ENCODE peak calls at places on chromosome 5, in seven cellular contexts. A is right lobe of liver, J is BE2C, S is sigmoid colon, N is cardiac fibroblast, F is IMR-90, K is endothelial cell. R is an unnamed sample.

GRCh38 chr5:9302228-9302627 is 243.6 kb downstream of the SEMA5A start:
- DNase-seq in K (no peak), N (peak; percentile 31), A (no peak), F (peak; percentile 86), J (no peak), S (no peak), R (no peak)

GRCh38 chr5:179143446-179143845 is 83.3 kb downstream of the ZNF354C start:
- DNase-seq in J (no peak), S (no peak), F (peak; percentile 43), K (no peak), N (peak; percentile 65), A (no peak), R (no peak)

GRCh38 chr5:138455191-138455930 is 9.9 kb upstream of the EGR1 start:
- DNase-seq in A (no peak), S (peak; percentile 51), K (no peak), J (no peak), F (no peak), N (no peak), R (no peak)

GRCh38 chr5:101212942-101213514 is 309.9 kb upstream of the ST8SIA4 start:
- DNase-seq in S (no peak), K (no peak), J (no peak), A (no peak), F (no peak), N (no peak), R (no peak)

GRCh38 chr5:150000990-150001659 is 586 bp downstream of the HMGXB3 start:
- DNase-seq in J (peak; percentile 66), S (peak; percentile 69), F (peak; percentile 50), K (peak; percentile 50), N (peak; percentile 57), A (peak; percentile 55), R (peak; percentile 61)

GRCh38 chr5:148760945-148761638 is 65.3 kb upstream of the ADRB2 start:
- DNase-seq in S (no peak), F (no peak), N (no peak), J (no peak), K (no peak), A (no peak), R (no peak)

GRCh38 chr5:171808951-171809350 is 23.3 kb downstream of the SMIM23 start:
- DNase-seq in K (no peak), N (peak; percentile 62), J (no peak), S (no peak), F (peak; percentile 71), A (no peak), R (no peak)

GRCh38 chr5:179400020-179400419 is 54.8 kb upstream of the ADAMTS2 start:
- DNase-seq in J (no peak), F (no peak), K (no peak), S (peak; percentile 34), A (no peak), N (no peak), R (no peak)

GRCh38 chr5:141573489-141574121 is 45.2 kb downstream of the DIAPH1 start:
- DNase-seq in S (no peak), N (no peak), J (no peak), A (no peak), F (no peak), K (no peak), R (no peak)

GRCh38 chr5:101543780-101544179 is 640.7 kb upstream of the ST8SIA4 start:
- DNase-seq in S (no peak), K (no peak), N (no peak), F (peak; percentile 36), A (no peak), J (no peak), R (no peak)

DNA sequence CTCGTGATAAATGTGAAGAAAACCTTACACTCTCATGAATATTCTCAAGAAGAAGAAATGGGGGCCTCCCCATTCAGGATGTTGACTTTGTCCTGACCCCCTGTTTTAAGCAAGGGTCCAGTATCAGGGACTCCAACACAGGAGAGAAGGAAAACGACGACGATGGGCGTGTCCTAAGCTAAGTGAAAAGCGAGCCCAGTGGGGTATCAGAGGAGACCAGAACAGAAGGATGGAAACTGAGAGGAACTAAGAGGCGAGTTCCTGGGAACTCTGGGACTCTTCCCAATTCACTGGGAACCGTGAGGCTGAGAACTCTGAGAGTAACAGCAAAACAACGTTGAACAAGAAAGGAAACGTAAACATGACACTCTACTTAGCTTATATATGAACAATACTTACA is 14.6 kb downstream of the RETREG1 start:
- DNase-seq in K (no peak), N (no peak), J (no peak), F (no peak), S (no peak), A (no peak), R (no peak)
- TF ChIP-seq CTCF in K (no peak), N (no peak), J (no peak), F (no peak), S (no peak), A (no peak), R (no peak)

DNA sequence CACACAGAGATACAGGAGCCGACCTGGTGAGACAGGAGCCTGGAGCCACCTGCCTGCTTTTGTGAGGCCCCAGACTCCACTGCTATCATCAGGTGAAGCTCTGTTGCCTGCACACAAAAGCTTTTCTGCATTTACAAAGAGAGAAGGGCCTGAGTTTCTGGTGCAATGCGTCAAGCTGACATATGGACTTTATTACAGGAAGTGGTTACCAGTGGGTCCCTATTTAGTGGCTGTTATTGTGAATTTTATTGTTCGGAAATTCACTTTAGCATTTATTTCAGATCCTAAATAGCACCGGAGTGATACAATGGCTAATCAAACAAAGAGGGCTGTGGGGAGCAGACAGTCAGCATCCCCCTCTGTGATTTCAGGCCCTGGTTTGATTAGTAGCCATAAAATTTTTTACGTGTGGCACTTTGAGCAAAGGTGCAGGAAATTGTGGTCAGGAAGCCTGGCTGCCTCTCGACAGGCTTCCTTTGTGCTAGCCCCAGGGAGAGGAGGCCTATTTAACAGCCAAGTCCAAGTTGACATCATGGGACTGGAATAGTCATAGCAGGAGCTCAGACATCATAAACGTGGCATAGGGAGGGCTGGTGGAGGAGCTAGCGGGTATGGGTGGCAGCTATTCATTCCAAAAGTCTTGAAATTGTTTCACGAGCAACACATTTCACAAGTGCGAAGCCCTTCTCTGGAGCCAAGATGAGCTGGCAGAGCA is 8.4 kb downstream of the TGFBI start:
- DNase-seq in F (peak; percentile 53), S (peak; percentile 85), N (peak; percentile 71), A (no peak), K (no peak), J (no peak), R (no peak)
- TF ChIP-seq CTCF in F (no peak), S (no peak), N (no peak), A (no peak), K (no peak), J (no peak), R (no peak)

GRCh38 chr5:160462167-160462566 is 40.5 kb downstream of the PTTG1 start:
- DNase-seq in K (no peak), F (no peak), S (no peak), J (no peak), A (no peak), N (no peak), R (no peak)

GRCh38 chr5:160458971-160459800 is 37.5 kb downstream of the PTTG1 start:
- DNase-seq in K (no peak), N (no peak), A (no peak), J (no peak), F (no peak), S (no peak), R (no peak)

GRCh38 chr5:160463227-160463626 is 41.6 kb downstream of the PTTG1 start:
- DNase-seq in J (no peak), A (no peak), N (no peak), S (no peak), F (no peak), K (no peak), R (no peak)

GRCh38 chr5:160461378-160461777 is 39.7 kb downstream of the PTTG1 start:
- DNase-seq in N (no peak), A (no peak), F (no peak), S (no peak), J (no peak), K (no peak), R (no peak)

DNA sequence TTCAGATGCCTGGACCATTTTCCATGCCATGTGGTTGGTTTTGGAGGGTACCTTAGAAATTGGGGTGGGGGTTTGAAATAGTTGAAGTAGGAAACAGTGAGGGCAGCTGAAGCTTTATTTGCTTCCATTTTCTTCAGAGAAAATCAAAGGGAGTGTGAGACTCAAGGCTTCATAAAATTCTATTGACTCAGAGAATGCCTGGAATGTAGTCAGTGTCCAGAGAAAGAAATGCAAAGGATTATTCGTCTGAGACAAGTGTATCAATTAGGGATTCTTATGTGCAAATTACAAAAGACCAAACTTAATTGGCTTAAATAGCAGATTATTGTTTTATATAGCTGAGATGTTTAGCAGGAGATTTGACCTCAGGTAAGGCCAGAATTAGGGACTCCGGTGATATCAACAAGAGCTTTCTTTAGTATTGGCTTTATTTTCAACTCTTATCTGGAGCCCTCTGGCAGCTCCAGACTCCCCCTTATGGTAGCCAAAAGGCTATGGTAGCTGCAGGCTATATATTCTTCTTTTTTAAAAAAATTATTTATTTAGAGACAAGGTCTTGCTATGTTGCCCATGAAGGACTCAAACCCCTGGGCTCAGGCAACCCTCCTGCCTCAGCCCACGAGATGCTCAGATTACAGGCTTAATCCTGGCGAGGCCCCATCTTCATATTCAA is 38.9 kb downstream of the PTTG1 start:
- DNase-seq in F (no peak), J (no peak), N (no peak), K (no peak), S (no peak), A (no peak), R (no peak)
- TF ChIP-seq CTCF in F (peak; percentile 35), J (peak; percentile 27), N (peak; percentile 37), K (no peak), S (no peak), A (no peak), R (no peak)

GRCh38 chr5:6787941-6788340 is 74.7 kb downstream of the TENT4A start:
- DNase-seq in F (no peak), K (no peak), A (no peak), J (no peak), S (no peak), N (no peak), R (no peak)

GRCh38 chr5:6791031-6791577 is 77.9 kb downstream of the TENT4A start:
- DNase-seq in F (no peak), K (no peak), N (no peak), A (no peak), S (no peak), J (no peak), R (peak; percentile 22)

GRCh38 chr5:6790346-6790865 is 77.2 kb downstream of the TENT4A start:
- DNase-seq in K (no peak), F (no peak), A (no peak), S (no peak), J (no peak), N (no peak), R (no peak)

GRCh38 chr5:6788439-6788838 is 75.2 kb downstream of the TENT4A start:
- DNase-seq in J (no peak), A (no peak), S (no peak), N (no peak), K (no peak), F (no peak), R (no peak)

GRCh38 chr5:6788956-6789649 is 75.9 kb downstream of the TENT4A start:
- DNase-seq in N (no peak), F (no peak), K (no peak), S (no peak), A (no peak), J (no peak), R (no peak)
- TF ChIP-seq CTCF in N (no peak), F (peak; percentile 12), K (no peak), S (no peak), A (no peak), J (no peak), R (no peak)